ENCODE peak calls at places on chromosomes 11 and 22, in ten cellular contexts. F, M, X, K, L, S, P, O, N and Z are unnamed samples.
A peak's percentile ranks its signal among the peaks of the same experiment; 100 is the strongest.

GRCh38 chr11:126359431-126360048 is 4.1 kb downstream of the ST3GAL4 start:
- DNase-seq in N (peak; percentile 54), X (no peak), S (peak; percentile 51), O (peak; percentile 66), K (no peak), F (no peak), M (no peak), L (peak; percentile 86), P (peak; percentile 24), Z (no peak)

GRCh38 chr11:102534261-102534872 is 3.8 kb upstream of the MMP7 start:
- DNase-seq in X (no peak), O (no peak), F (no peak), K (no peak), P (no peak), N (no peak), M (no peak), L (no peak), S (no peak), Z (peak; percentile 20)

GRCh38 chr11:59503276-59503675 is at the start of gene OR4D11:
- DNase-seq in M (no peak), F (no peak), S (no peak), O (no peak), N (no peak), K (no peak), L (no peak), P (no peak), X (no peak), Z (no peak)

GRCh38 chr11:73870261-73870660 is 6.4 kb downstream of the COA4 start:
- DNase-seq in S (no peak), N (no peak), X (no peak), P (no peak), F (no peak), M (no peak), L (no peak), K (no peak), O (no peak), Z (no peak)

GRCh38 chr11:118679483-118679882 is at the start of gene TREH:
- DNase-seq in O (no peak), L (no peak), S (no peak), P (no peak), K (peak; percentile 53), N (no peak), M (no peak), X (no peak), F (no peak), Z (no peak)

GRCh38 chr22:42303304-42304020 is 33.0 kb upstream of the TCF20 start:
- DNase-seq in S (no peak), N (no peak), K (peak; percentile 75), O (no peak), L (no peak), P (no peak), M (no peak), X (no peak), F (no peak), Z (no peak)

GRCh38 chr11:79052539-79052938 is 388.3 kb downstream of the TENM4 start:
- DNase-seq in O (peak; percentile 72), F (no peak), N (no peak), L (no peak), S (no peak), X (no peak), M (no peak), K (no peak), P (no peak), Z (peak; percentile 25)

GRCh38 chr11:125768256-125769046 is 10.2 kb downstream of the PATE2 start:
- DNase-seq in O (no peak), F (no peak), N (no peak), X (no peak), K (no peak), M (no peak), L (peak; percentile 21), P (no peak), S (no peak), Z (no peak)

GRCh38 chr11:46242961-46243795 is 34.3 kb upstream of the CREB3L1 start:
- DNase-seq in K (peak; percentile 95), L (peak; percentile 98), S (peak; percentile 82), N (peak; percentile 92), O (peak; percentile 90), F (peak; percentile 92), M (no peak), X (peak; percentile 81), P (peak; percentile 84), Z (peak; percentile 94)

GRCh38 chr11:32071811-32072210 is 19.1 kb upstream of the RCN1 start:
- DNase-seq in S (peak; percentile 75), O (no peak), P (no peak), L (peak; percentile 74), K (peak; percentile 52), N (no peak), F (no peak), X (no peak), M (no peak), Z (peak; percentile 46)

DNA sequence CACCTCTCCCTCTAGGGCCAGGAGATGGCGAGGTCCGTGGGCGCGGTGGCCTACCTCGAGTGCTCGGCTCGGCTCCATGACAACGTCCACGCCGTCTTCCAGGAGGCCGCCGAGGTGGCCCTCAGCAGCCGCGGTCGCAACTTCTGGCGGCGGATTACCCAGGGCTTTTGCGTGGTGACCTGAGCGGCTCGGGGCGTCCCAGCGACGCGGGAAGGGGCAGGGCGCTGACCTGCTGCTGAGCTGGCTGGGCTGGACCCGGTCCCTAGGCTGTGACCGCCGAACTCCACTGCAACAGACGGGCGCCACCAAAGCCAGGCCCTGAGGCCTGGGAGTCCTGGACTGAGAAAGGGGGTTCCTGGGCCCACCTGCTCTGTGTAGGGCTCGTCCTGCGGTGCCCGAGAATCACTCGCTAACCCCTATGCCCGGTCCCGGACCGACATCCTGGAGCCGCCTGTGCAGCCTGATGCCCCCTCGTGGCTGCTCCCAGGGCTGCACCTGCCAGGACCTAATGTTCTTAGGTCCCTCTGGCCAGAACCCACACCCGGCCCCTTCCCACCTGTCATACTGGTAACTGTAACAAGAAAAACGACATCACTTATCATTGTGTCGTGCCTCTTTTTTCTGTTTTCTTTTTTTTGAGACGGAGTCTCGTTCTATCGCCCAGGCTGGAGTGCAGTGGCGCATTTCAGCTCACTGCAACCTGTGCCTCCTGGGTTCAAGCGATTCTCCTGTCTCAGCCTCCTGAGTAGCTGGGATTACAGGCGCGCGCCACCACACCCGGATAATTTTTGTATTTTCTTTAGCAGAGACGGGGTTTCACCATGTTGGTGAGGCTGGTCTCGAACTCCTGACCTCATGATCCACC is 15.0 kb downstream of the RHOD start:
- DNase-seq in S (peak; percentile 32), O (peak; percentile 59), F (no peak), P (peak; percentile 63), N (peak; percentile 77), X (peak; percentile 58), K (no peak), M (no peak), L (peak; percentile 81), Z (peak; percentile 73)
- H3K4me3 ChIP-seq in S (peak overlapping the region; percentile 33), O (no peak overlapping the region), F (no peak overlapping the region), P (peak overlapping the region; percentile 16), N (no peak overlapping the region), X (no peak overlapping the region), K (no peak overlapping the region), M (peak overlapping the region; percentile 24), L (no peak overlapping the region), Z (no peak overlapping the region)

GRCh38 chr11:9759519-9760179 is 95.8 kb downstream of the SWAP70 start:
- DNase-seq in N (peak; percentile 66), S (peak; percentile 100), K (peak; percentile 84), O (peak; percentile 53), P (peak; percentile 68), M (peak; percentile 99), L (peak; percentile 97), F (peak; percentile 98), X (peak; percentile 56), Z (peak; percentile 100)
- H3K4me3 ChIP-seq in N (no peak overlapping the region), S (peak overlapping the region; percentile 12), K (peak overlapping the region; percentile 70), O (no peak overlapping the region), P (no peak overlapping the region), M (peak overlapping the region; percentile 77), L (no peak overlapping the region), F (no peak overlapping the region), X (no peak overlapping the region), Z (peak overlapping the region; percentile 64)

DNA sequence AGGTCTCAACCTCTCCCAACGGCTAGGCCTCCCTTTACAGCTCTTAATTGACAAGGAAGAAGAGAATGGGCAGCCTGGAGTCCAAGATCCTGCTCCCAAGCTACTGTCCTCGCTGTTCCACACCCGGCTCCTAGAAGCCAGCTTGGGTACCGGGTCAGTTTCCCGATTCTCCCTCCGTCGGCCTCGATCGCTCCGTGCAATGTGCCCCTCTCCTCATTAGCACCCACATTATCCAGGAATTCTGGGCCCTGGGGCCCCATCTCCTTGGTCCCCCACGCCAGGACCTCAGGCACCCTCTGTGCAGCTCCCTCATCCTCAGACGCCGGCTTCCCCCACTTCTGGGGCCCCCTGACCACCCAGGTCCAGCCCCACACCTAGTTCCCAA is 244 bp downstream of the PCSK7 start:
- DNase-seq in F (no peak), M (no peak), P (no peak), O (no peak), L (no peak), S (no peak), X (no peak), N (no peak), K (no peak), Z (no peak)
- H3K4me3 ChIP-seq in F (peak overlapping the region; percentile 89), M (peak overlapping the region; percentile 82), P (peak overlapping the region; percentile 81), O (peak overlapping the region; percentile 99), L (peak overlapping the region; percentile 99), S (peak overlapping the region; percentile 83), X (peak overlapping the region; percentile 91), N (peak overlapping the region; percentile 93), K (peak overlapping the region; percentile 63), Z (peak overlapping the region; percentile 88)

GRCh38 chr11:116732740-116733385 is 39.9 kb downstream of the BUD13 start:
- DNase-seq in F (no peak), S (peak; percentile 30), N (peak; percentile 55), P (peak; percentile 54), O (peak; percentile 79), M (no peak), K (peak; percentile 80), L (peak; percentile 82), X (peak; percentile 35), Z (peak; percentile 72)

GRCh38 chr11:116733386-116733755 is 39.4 kb downstream of the BUD13 start:
- DNase-seq in O (no peak), P (no peak), M (no peak), N (no peak), K (peak; percentile 30), X (no peak), S (no peak), L (no peak), F (no peak), Z (no peak)

GRCh38 chr11:116731821-116732739 is 40.7 kb downstream of the BUD13 start:
- DNase-seq in X (no peak), S (no peak), O (no peak), F (no peak), P (no peak), N (no peak), M (no peak), K (peak; percentile 36), L (no peak), Z (no peak)

GRCh38 chr11:116736763-116737162 is 36.0 kb downstream of the BUD13 start:
- DNase-seq in S (no peak), P (no peak), N (no peak), K (peak; percentile 76), F (no peak), O (peak; percentile 33), M (no peak), X (no peak), L (no peak), Z (no peak)

DNA sequence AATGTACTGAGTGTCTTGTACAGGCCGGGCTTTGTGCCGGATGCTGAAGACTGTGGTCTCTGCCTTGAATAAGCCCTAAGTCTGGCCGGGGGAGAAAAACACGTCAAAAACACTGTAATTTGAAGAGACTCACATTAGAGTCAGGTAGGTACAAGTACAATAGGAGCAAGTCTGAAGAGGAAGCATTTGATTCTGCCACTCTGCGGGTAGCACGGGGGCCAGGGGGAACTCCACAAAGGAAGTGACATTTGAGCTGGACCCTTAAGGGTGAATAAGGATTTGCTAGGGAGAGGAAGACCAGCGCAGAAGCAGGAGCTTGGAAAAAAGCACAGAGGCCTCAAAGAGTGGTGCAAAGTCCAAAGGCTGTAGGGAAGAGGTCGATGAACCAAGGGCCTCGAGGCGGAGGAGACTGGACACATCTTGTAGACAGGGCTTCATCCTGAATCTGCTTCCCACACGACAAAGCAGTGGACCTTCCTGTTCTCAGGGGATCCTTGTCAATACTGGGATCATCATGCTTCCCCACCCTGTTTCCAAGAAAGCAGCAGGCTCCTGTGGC is 38.7 kb downstream of the BUD13 start:
- DNase-seq in O (no peak), S (no peak), F (no peak), M (no peak), K (peak; percentile 40), X (no peak), P (no peak), L (no peak), N (no peak), Z (no peak)
- H3K4me3 ChIP-seq in O (no peak overlapping the region), S (no peak overlapping the region), F (no peak overlapping the region), M (no peak overlapping the region), K (no peak overlapping the region), X (no peak overlapping the region), P (no peak overlapping the region), L (no peak overlapping the region), N (no peak overlapping the region), Z (no peak overlapping the region)